ENCODE peak calls at places on chromosomes 7 and 10, in five cellular contexts. One of them, this sample, is unnamed.

GRCh38 chr7:44990520-44991023 is 9.4 kb upstream of the CCM2 start:
- DNase-seq in A549: no peak
- DNase-seq in osteoblast: peak; percentile 82
- DNase-seq in hepatocyte: no peak
- DNase-seq in PC-9: no peak
- DNase-seq in this sample: no peak

GRCh38 chr10:109156396-109156795 is 766.9 kb downstream of the XPNPEP1 start:
- DNase-seq in A549: no peak
- DNase-seq in osteoblast: no peak
- DNase-seq in hepatocyte: no peak
- DNase-seq in PC-9: peak; percentile 72
- DNase-seq in this sample: no peak

GRCh38 chr10:130782467-130782866 is 529.1 kb downstream of the TCERG1L start:
- DNase-seq in A549: no peak
- DNase-seq in osteoblast: no peak
- DNase-seq in hepatocyte: no peak
- DNase-seq in PC-9: no peak
- DNase-seq in this sample: no peak

GRCh38 chr10:101529720-101530553 is 58.1 kb downstream of the POLL start:
- DNase-seq in A549: no peak
- DNase-seq in osteoblast: no peak
- DNase-seq in hepatocyte: peak; percentile 10
- DNase-seq in PC-9: no peak
- DNase-seq in this sample: no peak

GRCh38 chr7:68420342-68420750 is 1177.9 kb upstream of the AUTS2 start:
- DNase-seq in A549: no peak
- DNase-seq in osteoblast: no peak
- DNase-seq in hepatocyte: no peak
- DNase-seq in PC-9: no peak
- DNase-seq in this sample: no peak

GRCh38 chr7:21407806-21408480 is 19.9 kb upstream of the SP4 start:
- DNase-seq in A549: no peak
- DNase-seq in osteoblast: peak; percentile 32
- DNase-seq in hepatocyte: no peak
- DNase-seq in PC-9: no peak
- DNase-seq in this sample: no peak

GRCh38 chr10:65294329-65294728 is 1631.5 kb upstream of the LRRTM3 start:
- DNase-seq in A549: no peak
- DNase-seq in osteoblast: no peak
- DNase-seq in hepatocyte: peak; percentile 23
- DNase-seq in PC-9: no peak
- DNase-seq in this sample: no peak

GRCh38 chr7:130292682-130293257 is at the start of gene CPA4:
- DNase-seq in A549: peak; percentile 58
- DNase-seq in osteoblast: peak; percentile 90
- DNase-seq in hepatocyte: no peak
- DNase-seq in PC-9: peak; percentile 98
- DNase-seq in this sample: peak; percentile 98

GRCh38 chr7:102169651-102170416 is 116.8 kb upstream of the SH2B2 start:
- DNase-seq in A549: no peak
- DNase-seq in osteoblast: no peak
- DNase-seq in hepatocyte: no peak
- DNase-seq in PC-9: no peak
- DNase-seq in this sample: no peak

GRCh38 chr10:128526793-128527375 is 400.7 kb upstream of the MKI67 start:
- DNase-seq in A549: no peak
- DNase-seq in osteoblast: no peak
- DNase-seq in hepatocyte: peak; percentile 44
- DNase-seq in PC-9: no peak
- DNase-seq in this sample: no peak

GRCh38 chr10:21808525-21808924 is 195.0 kb downstream of the DNAJC1 start:
- DNase-seq in A549: no peak
- DNase-seq in osteoblast: no peak
- DNase-seq in hepatocyte: no peak
- DNase-seq in PC-9: no peak
- DNase-seq in this sample: no peak

GRCh38 chr7:135527025-135527424 is 17.1 kb upstream of the CNOT4 start:
- DNase-seq in A549: no peak
- DNase-seq in osteoblast: no peak
- DNase-seq in hepatocyte: no peak
- DNase-seq in PC-9: no peak
- DNase-seq in this sample: no peak

GRCh38 chr10:119474606-119475005 is 67.9 kb downstream of the RGS10 start:
- DNase-seq in A549: no peak
- DNase-seq in osteoblast: no peak
- DNase-seq in hepatocyte: no peak
- DNase-seq in PC-9: no peak
- DNase-seq in this sample: no peak

GRCh38 chr10:80289451-80290287 is at the start of gene MAT1A:
- DNase-seq in A549: no peak
- DNase-seq in osteoblast: no peak
- DNase-seq in hepatocyte: peak; percentile 56
- DNase-seq in PC-9: no peak
- DNase-seq in this sample: no peak

GRCh38 chr7:134752006-134752760 is 27.3 kb upstream of the CALD1 start:
- DNase-seq in A549: no peak
- DNase-seq in osteoblast: peak; percentile 81
- DNase-seq in hepatocyte: no peak
- DNase-seq in PC-9: no peak
- DNase-seq in this sample: peak; percentile 45

GRCh38 chr10:31318382-31318853 is 598 bp upstream of the ZEB1 start:
- DNase-seq in A549: peak; percentile 59
- DNase-seq in osteoblast: peak; percentile 96
- DNase-seq in hepatocyte: peak; percentile 73
- DNase-seq in PC-9: no peak
- DNase-seq in this sample: peak; percentile 78

GRCh38 chr7:5636914-5637313 is 144.5 kb downstream of the RNF216 start:
- DNase-seq in A549: peak; percentile 47
- DNase-seq in osteoblast: peak; percentile 98
- DNase-seq in hepatocyte: peak; percentile 74
- DNase-seq in PC-9: peak; percentile 68
- DNase-seq in this sample: peak; percentile 91

GRCh38 chr7:140653319-140654108 is 12.9 kb upstream of the DENND2A start:
- DNase-seq in A549: peak; percentile 81
- DNase-seq in osteoblast: peak; percentile 89
- DNase-seq in hepatocyte: peak; percentile 89
- DNase-seq in PC-9: peak; percentile 64
- DNase-seq in this sample: peak; percentile 73

GRCh38 chr10:109773818-109774440 is 149.4 kb downstream of the XPNPEP1 start:
- DNase-seq in A549: peak; percentile 7
- DNase-seq in osteoblast: peak; percentile 73
- DNase-seq in hepatocyte: peak; percentile 57
- DNase-seq in PC-9: no peak
- DNase-seq in this sample: peak; percentile 59

GRCh38 chr7:125391921-125392320 is 462.3 kb upstream of the POT1 start:
- DNase-seq in A549: no peak
- DNase-seq in osteoblast: no peak
- DNase-seq in hepatocyte: peak; percentile 25
- DNase-seq in PC-9: no peak
- DNase-seq in this sample: no peak

GRCh38 chr10:63628526-63629362 is 107.5 kb downstream of the REEP3 start:
- DNase-seq in A549: no peak
- DNase-seq in osteoblast: peak; percentile 55
- DNase-seq in hepatocyte: peak; percentile 78
- DNase-seq in PC-9: no peak
- DNase-seq in this sample: peak; percentile 68

GRCh38 chr7:129664029-129665012 is 52.8 kb downstream of the NRF1 start:
- DNase-seq in A549: peak; percentile 68
- DNase-seq in osteoblast: peak; percentile 83
- DNase-seq in hepatocyte: peak; percentile 60
- DNase-seq in PC-9: peak; percentile 53
- DNase-seq in this sample: peak; percentile 59

GRCh38 chr7:38773430-38773829 is 135.6 kb downstream of the VPS41 start:
- DNase-seq in A549: no peak
- DNase-seq in osteoblast: no peak
- DNase-seq in hepatocyte: no peak
- DNase-seq in PC-9: no peak
- DNase-seq in this sample: peak; percentile 13

GRCh38 chr7:2260820-2261219 is 18.8 kb downstream of the NUDT1 start:
- DNase-seq in A549: peak; percentile 88
- DNase-seq in osteoblast: peak; percentile 76
- DNase-seq in hepatocyte: no peak
- DNase-seq in PC-9: peak; percentile 98
- DNase-seq in this sample: no peak

GRCh38 chr10:102120987-102121738 is 995 bp upstream of the LDB1 start:
- DNase-seq in A549: no peak
- DNase-seq in osteoblast: peak; percentile 81
- DNase-seq in hepatocyte: peak; percentile 85
- DNase-seq in PC-9: no peak
- DNase-seq in this sample: peak; percentile 78

GRCh38 chr10:3924344-3924743 is 139.3 kb upstream of the KLF6 start:
- DNase-seq in A549: no peak
- DNase-seq in osteoblast: peak; percentile 91
- DNase-seq in hepatocyte: no peak
- DNase-seq in PC-9: peak; percentile 64
- DNase-seq in this sample: peak; percentile 96

GRCh38 chr10:128125416-128125943 is 743 bp downstream of the MKI67 start:
- DNase-seq in A549: no peak
- DNase-seq in osteoblast: peak; percentile 70
- DNase-seq in hepatocyte: peak; percentile 51
- DNase-seq in PC-9: no peak
- DNase-seq in this sample: no peak

DNA sequence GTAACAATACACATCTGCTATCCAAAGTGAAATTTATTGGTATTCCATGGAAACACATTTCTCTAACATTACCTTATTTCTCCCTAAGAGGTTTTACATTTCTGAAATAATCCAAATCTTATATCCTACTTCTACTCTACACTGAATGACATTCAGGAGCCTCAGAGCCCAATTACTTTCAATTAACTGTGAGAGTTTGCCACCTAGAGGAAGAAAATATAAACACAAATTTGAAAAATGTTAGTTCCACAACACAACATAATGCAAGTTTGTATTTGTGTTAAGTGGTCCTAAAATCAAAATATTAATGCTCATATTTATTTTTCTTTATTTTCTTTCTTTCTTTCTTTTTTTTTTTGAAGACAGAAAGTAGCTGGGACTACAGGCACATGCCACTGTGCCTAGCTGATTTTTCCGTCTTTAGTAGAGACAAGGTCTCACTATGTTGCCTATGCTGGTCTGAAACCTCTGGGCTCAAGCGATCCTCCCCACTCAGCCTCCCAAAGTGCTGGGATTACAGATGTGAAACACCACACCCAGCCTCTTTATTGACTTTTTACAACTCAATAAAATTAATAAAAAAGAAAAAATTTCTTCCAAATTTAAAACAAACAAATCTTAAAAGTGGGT is 46.0 kb downstream of the ATAD1 start:
- DNase-seq in A549: peak; percentile 21
- DNase-seq in osteoblast: no peak
- DNase-seq in hepatocyte: peak; percentile 21
- DNase-seq in PC-9: no peak
- DNase-seq in this sample: peak; percentile 37
- TF ChIP-seq CTCF in A549: peak; percentile 70
- TF ChIP-seq CTCF in osteoblast: peak; percentile 48
- TF ChIP-seq CTCF in hepatocyte: peak; percentile 64
- TF ChIP-seq CTCF in PC-9: peak; percentile 62
- TF ChIP-seq CTCF in this sample: peak; percentile 15

GRCh38 chr7:127347567-127348246 is 44.8 kb downstream of the ZNF800 start:
- DNase-seq in A549: peak; percentile 69
- DNase-seq in osteoblast: peak; percentile 97
- DNase-seq in hepatocyte: peak; percentile 89
- DNase-seq in PC-9: no peak
- DNase-seq in this sample: peak; percentile 86
- H3K4me3 ChIP-seq in A549: peak overlapping the region; percentile 47
- H3K4me3 ChIP-seq in osteoblast: peak overlapping the region; percentile 57
- H3K4me3 ChIP-seq in hepatocyte: no peak overlapping the region
- H3K4me3 ChIP-seq in PC-9: peak overlapping the region; percentile 43
- H3K4me3 ChIP-seq in this sample: peak overlapping the region; percentile 37

DNA sequence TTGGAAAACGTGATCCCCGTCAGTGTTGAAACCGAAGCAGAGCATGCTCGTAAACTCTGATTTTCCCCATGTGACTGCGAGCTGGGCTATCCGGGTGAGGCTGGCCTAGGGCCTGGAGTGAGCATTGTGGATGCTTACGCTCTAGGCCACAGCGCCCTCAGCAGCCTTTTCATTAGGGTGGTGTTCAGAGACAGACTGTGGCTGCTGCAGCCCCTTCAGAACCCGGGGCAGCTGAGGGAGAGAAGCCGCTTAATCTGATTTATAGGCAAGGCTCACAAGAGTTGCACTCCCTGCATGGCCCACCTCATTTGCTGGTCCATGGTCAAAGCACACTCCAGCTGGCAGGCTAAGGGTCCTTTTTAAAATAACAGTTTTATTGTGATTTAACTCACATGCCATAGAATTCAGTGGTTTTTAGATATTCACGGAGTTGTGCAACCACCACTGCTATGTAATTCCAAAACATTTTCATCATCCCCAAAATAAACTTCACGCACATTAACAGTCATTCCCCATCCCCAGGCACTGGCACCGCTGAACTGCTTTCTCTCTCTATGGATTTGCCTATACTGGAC is 72.5 kb downstream of the SYPL1 start:
- DNase-seq in A549: no peak
- DNase-seq in osteoblast: no peak
- DNase-seq in hepatocyte: peak; percentile 32
- DNase-seq in PC-9: no peak
- DNase-seq in this sample: peak; percentile 93
- TF ChIP-seq CTCF in A549: no peak
- TF ChIP-seq CTCF in osteoblast: peak; percentile 36
- TF ChIP-seq CTCF in hepatocyte: peak; percentile 30
- TF ChIP-seq CTCF in PC-9: no peak
- TF ChIP-seq CTCF in this sample: peak; percentile 38

GRCh38 chr10:132940791-132941465 is 1.4 kb downstream of the CFAP46 start:
- DNase-seq in A549: no peak
- DNase-seq in osteoblast: peak; percentile 80
- DNase-seq in hepatocyte: no peak
- DNase-seq in PC-9: no peak
- DNase-seq in this sample: no peak

GRCh38 chr10:132942740-132943554 is 577 bp upstream of the CFAP46 start:
- DNase-seq in A549: peak; percentile 31
- DNase-seq in osteoblast: peak; percentile 85
- DNase-seq in hepatocyte: no peak
- DNase-seq in PC-9: no peak
- DNase-seq in this sample: no peak

GRCh38 chr10:132942101-132942739 is at the start of gene CFAP46:
- DNase-seq in A549: peak; percentile 65
- DNase-seq in osteoblast: peak; percentile 96
- DNase-seq in hepatocyte: peak; percentile 83
- DNase-seq in PC-9: no peak
- DNase-seq in this sample: peak; percentile 85

GRCh38 chr10:132939957-132940790 is 2.2 kb downstream of the CFAP46 start:
- DNase-seq in A549: peak; percentile 60
- DNase-seq in osteoblast: peak; percentile 95
- DNase-seq in hepatocyte: peak; percentile 81
- DNase-seq in PC-9: no peak
- DNase-seq in this sample: peak; percentile 82

GRCh38 chr10:132941640-132942051 is 724 bp downstream of the CFAP46 start:
- DNase-seq in A549: no peak
- DNase-seq in osteoblast: no peak
- DNase-seq in hepatocyte: peak; percentile 30
- DNase-seq in PC-9: no peak
- DNase-seq in this sample: no peak
- H3K4me3 ChIP-seq in A549: peak overlapping the region; percentile 64
- H3K4me3 ChIP-seq in osteoblast: peak overlapping the region; percentile 70
- H3K4me3 ChIP-seq in hepatocyte: peak overlapping the region; percentile 47
- H3K4me3 ChIP-seq in PC-9: no peak overlapping the region
- H3K4me3 ChIP-seq in this sample: peak overlapping the region; percentile 59

GRCh38 chr7:18570890-18571478 is 75.4 kb downstream of the HDAC9 start:
- DNase-seq in A549: peak; percentile 3
- DNase-seq in osteoblast: no peak
- DNase-seq in hepatocyte: peak; percentile 40
- DNase-seq in PC-9: peak; percentile 63
- DNase-seq in this sample: peak; percentile 67
- TF ChIP-seq CTCF in A549: peak; percentile 52
- TF ChIP-seq CTCF in osteoblast: peak; percentile 62
- TF ChIP-seq CTCF in hepatocyte: peak; percentile 61
- TF ChIP-seq CTCF in PC-9: peak; percentile 78
- TF ChIP-seq CTCF in this sample: peak; percentile 32